ENCODE peak calls at places on chromosomes 7 and 10, in four cellular contexts. One of them, this sample, is unnamed.

GRCh38 chr10:90963331-90963730 is 42.4 kb upstream of the ANKRD1 start:
- DNase-seq in HCT116: no peak
- DNase-seq in GM12878: no peak
- DNase-seq in H1: no peak
- DNase-seq in this sample: no peak

GRCh38 chr10:103855424-103855823 is at the start of gene SH3PXD2A:
- DNase-seq in HCT116: no peak
- DNase-seq in GM12878: no peak
- DNase-seq in H1: no peak
- DNase-seq in this sample: no peak

GRCh38 chr7:128148676-128149075 is 92.4 kb upstream of the LEP start:
- DNase-seq in HCT116: no peak
- DNase-seq in GM12878: no peak
- DNase-seq in H1: no peak
- DNase-seq in this sample: no peak

GRCh38 chr10:637221-637620 is 52.2 kb downstream of the DIP2C start:
- DNase-seq in HCT116: no peak
- DNase-seq in GM12878: no peak
- DNase-seq in H1: no peak
- DNase-seq in this sample: no peak

GRCh38 chr7:17046666-17047065 is 164.9 kb upstream of the AGR3 start:
- DNase-seq in HCT116: no peak
- DNase-seq in GM12878: no peak
- DNase-seq in H1: no peak
- DNase-seq in this sample: no peak

GRCh38 chr10:86878973-86879781 is 78.2 kb downstream of the MMRN2 start:
- DNase-seq in HCT116: no peak
- DNase-seq in GM12878: no peak
- DNase-seq in H1: no peak
- DNase-seq in this sample: no peak

GRCh38 chr7:55178292-55178862 is 159.6 kb downstream of the EGFR start:
- DNase-seq in HCT116: no peak
- DNase-seq in GM12878: no peak
- DNase-seq in H1: no peak
- DNase-seq in this sample: no peak

GRCh38 chr10:124894569-124895215 is 47.2 kb upstream of the ZRANB1 start:
- DNase-seq in HCT116: no peak
- DNase-seq in GM12878: no peak
- DNase-seq in H1: no peak
- DNase-seq in this sample: no peak

GRCh38 chr10:121596668-121597503 is 1.4 kb downstream of the FGFR2 start:
- DNase-seq in HCT116: no peak
- DNase-seq in GM12878: no peak
- DNase-seq in H1: peak; percentile 62
- DNase-seq in this sample: peak; percentile 89

GRCh38 chr10:14611971-14612693 is 162.6 kb downstream of the FAM107B start:
- DNase-seq in HCT116: no peak
- DNase-seq in GM12878: no peak
- DNase-seq in H1: no peak
- DNase-seq in this sample: no peak

GRCh38 chr7:113810108-113810748 is 108.6 kb downstream of the PPP1R3A start:
- DNase-seq in HCT116: no peak
- DNase-seq in GM12878: no peak
- DNase-seq in H1: no peak
- DNase-seq in this sample: no peak

GRCh38 chr10:93757136-93757535 is 600 bp upstream of the LGI1 start:
- DNase-seq in HCT116: no peak
- DNase-seq in GM12878: no peak
- DNase-seq in H1: no peak
- DNase-seq in this sample: no peak

GRCh38 chr10:62015994-62016393 is 114.5 kb downstream of the ARID5B start:
- DNase-seq in HCT116: no peak
- DNase-seq in GM12878: no peak
- DNase-seq in H1: no peak
- DNase-seq in this sample: no peak

DNA sequence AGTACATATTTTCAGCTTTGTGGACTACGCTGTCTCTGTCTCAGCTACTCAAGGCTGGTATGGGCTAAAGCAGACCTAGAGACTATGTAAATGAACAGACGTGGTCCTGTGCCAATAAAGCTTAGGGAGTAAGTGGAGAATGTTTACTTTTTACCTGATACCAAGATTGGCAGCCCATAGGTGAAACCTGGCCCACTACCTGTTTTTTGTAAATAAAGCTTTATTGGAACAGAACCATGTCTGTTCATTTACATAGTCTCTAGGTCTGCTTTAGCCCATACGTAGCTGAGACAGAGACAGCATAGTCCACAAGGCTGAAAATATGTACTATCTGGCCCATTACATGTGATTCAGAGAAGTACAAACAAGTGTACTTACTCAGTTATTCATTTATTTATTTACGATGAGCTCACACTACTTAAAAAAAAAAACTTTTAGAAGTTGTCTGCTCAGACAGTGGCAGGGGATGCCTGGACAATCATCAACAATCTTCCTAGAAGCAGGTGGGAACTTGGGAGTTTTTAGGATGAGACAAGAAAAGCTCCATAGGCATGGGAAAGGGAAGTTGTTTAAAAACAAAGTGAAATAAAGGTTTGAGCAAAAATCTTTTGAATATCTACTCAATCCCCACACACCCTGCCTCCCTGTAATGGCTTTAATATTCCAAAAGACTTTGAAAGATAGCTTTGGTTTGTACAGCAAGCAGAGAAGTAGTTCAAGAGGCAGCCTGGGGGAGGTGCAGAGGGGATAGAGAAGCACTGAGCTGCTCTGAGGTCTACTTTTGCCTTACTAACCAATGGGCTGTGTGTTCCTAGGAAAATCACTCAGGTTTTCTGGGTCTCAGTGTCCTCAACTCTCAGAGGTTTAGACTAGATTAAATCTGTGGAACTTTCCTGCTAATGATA is 114.4 kb upstream of the AFAP1L2 start:
- DNase-seq in HCT116: no peak
- DNase-seq in GM12878: no peak
- DNase-seq in H1: no peak
- DNase-seq in this sample: no peak
- TF ChIP-seq YY1 in HCT116: no peak
- TF ChIP-seq YY1 in GM12878: no peak
- TF ChIP-seq YY1 in H1: no peak
- TF ChIP-seq YY1 in this sample: no peak

GRCh38 chr10:5033061-5033770 is 29.6 kb upstream of the AKR1C2 start:
- DNase-seq in HCT116: no peak
- DNase-seq in GM12878: no peak
- DNase-seq in H1: no peak
- DNase-seq in this sample: no peak

GRCh38 chr10:5038703-5039102 is 35.0 kb upstream of the AKR1C2 start:
- DNase-seq in HCT116: no peak
- DNase-seq in GM12878: no peak
- DNase-seq in H1: no peak
- DNase-seq in this sample: no peak

GRCh38 chr10:5034588-5034987 is 30.9 kb upstream of the AKR1C2 start:
- DNase-seq in HCT116: no peak
- DNase-seq in GM12878: no peak
- DNase-seq in H1: no peak
- DNase-seq in this sample: no peak

GRCh38 chr10:5036511-5036910 is 32.9 kb upstream of the AKR1C2 start:
- DNase-seq in HCT116: no peak
- DNase-seq in GM12878: no peak
- DNase-seq in H1: no peak
- DNase-seq in this sample: no peak

GRCh38 chr10:5035356-5035755 is 31.7 kb upstream of the AKR1C2 start:
- DNase-seq in HCT116: no peak
- DNase-seq in GM12878: no peak
- DNase-seq in H1: no peak
- DNase-seq in this sample: no peak
- TF ChIP-seq YY1 in HCT116: no peak
- TF ChIP-seq YY1 in GM12878: no peak
- TF ChIP-seq YY1 in H1: no peak
- TF ChIP-seq YY1 in this sample: no peak

GRCh38 chr10:30454744-30455498 is 20.9 kb downstream of the MAP3K8 start:
- DNase-seq in HCT116: no peak
- DNase-seq in GM12878: no peak
- DNase-seq in H1: no peak
- DNase-seq in this sample: no peak

GRCh38 chr10:30455816-30456215 is 21.8 kb downstream of the MAP3K8 start:
- DNase-seq in HCT116: no peak
- DNase-seq in GM12878: no peak
- DNase-seq in H1: no peak
- DNase-seq in this sample: no peak

GRCh38 chr10:30453764-30454527 is 20.0 kb downstream of the MAP3K8 start:
- DNase-seq in HCT116: no peak
- DNase-seq in GM12878: no peak
- DNase-seq in H1: no peak
- DNase-seq in this sample: no peak

GRCh38 chr10:30459283-30459682 is 25.3 kb downstream of the MAP3K8 start:
- DNase-seq in HCT116: no peak
- DNase-seq in GM12878: no peak
- DNase-seq in H1: no peak
- DNase-seq in this sample: no peak

GRCh38 chr10:30456262-30456661 is 22.3 kb downstream of the MAP3K8 start:
- DNase-seq in HCT116: no peak
- DNase-seq in GM12878: peak; percentile 65
- DNase-seq in H1: no peak
- DNase-seq in this sample: no peak
- TF ChIP-seq YY1 in HCT116: no peak
- TF ChIP-seq YY1 in GM12878: peak; percentile 23
- TF ChIP-seq YY1 in H1: no peak
- TF ChIP-seq YY1 in this sample: no peak

DNA sequence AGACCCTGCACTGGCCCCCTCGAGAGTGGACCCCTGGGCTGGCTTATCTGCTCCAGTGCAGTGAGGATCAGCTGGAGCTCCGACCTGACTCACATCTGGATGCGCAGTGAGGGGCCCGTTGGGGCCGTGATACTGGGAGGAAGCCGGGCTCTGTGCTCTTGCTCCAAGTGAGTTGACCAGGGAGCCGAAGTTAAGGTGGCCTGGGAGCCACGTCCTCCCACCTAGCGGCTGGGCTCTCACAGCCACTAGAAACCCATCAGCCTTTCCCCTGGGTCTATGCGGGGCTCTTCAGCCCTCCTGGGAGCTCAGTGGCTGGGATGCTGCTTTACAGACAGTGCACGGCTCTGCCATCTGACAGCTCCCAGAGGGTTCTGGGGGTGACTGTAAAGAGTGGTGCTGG is 9.1 kb downstream of the ALKBH4 start:
- DNase-seq in HCT116: no peak
- DNase-seq in GM12878: no peak
- DNase-seq in H1: no peak
- DNase-seq in this sample: no peak
- TF ChIP-seq YY1 in HCT116: no peak
- TF ChIP-seq YY1 in GM12878: no peak
- TF ChIP-seq YY1 in H1: no peak
- TF ChIP-seq YY1 in this sample: no peak

DNA sequence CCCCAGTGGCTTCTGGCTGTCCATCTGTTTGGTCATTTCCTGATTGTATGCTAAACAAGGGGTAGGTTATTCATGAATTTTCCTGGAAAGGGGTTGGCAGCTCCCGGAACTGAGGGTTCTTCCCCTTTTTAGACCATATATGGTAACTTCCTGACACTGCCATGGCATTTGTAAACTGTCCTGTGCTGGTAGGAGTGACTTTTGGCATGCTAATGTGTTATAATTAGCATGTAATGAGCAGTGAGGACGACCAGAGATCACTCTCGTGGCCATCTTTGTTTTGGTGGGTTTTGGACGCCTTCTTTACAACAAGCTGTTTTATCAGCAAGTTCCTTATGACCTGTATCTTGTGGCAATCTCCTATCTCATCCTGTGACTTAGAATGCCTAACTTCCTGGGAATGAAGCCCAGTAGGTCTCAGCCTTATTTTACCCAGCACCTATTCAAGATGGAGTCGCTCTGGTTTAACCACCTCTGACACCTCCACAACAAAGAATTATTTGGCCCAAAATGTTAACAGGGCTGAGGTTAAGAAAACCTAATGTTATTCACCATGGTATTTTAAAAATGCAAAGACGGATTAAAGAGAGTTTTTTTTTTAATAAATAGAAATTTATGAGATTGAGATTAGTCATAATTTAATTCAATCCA is 2.4 kb upstream of the PTN start:
- DNase-seq in HCT116: no peak
- DNase-seq in GM12878: no peak
- DNase-seq in H1: no peak
- DNase-seq in this sample: no peak
- TF ChIP-seq YY1 in HCT116: no peak
- TF ChIP-seq YY1 in GM12878: no peak
- TF ChIP-seq YY1 in H1: peak; percentile 51
- TF ChIP-seq YY1 in this sample: no peak

GRCh38 chr10:132860527-132860926 is 74.6 kb upstream of the NKX6-2 start:
- DNase-seq in HCT116: no peak
- DNase-seq in GM12878: no peak
- DNase-seq in H1: no peak
- DNase-seq in this sample: no peak
- TF ChIP-seq YY1 in HCT116: no peak
- TF ChIP-seq YY1 in GM12878: no peak
- TF ChIP-seq YY1 in H1: no peak
- TF ChIP-seq YY1 in this sample: no peak

GRCh38 chr7:137667633-137668387 is 179.0 kb downstream of the DGKI start:
- DNase-seq in HCT116: no peak
- DNase-seq in GM12878: no peak
- DNase-seq in H1: no peak
- DNase-seq in this sample: no peak
- TF ChIP-seq YY1 in HCT116: no peak
- TF ChIP-seq YY1 in GM12878: no peak
- TF ChIP-seq YY1 in H1: no peak
- TF ChIP-seq YY1 in this sample: no peak

GRCh38 chr7:116334555-116334954 is 124.2 kb downstream of the TES start:
- DNase-seq in HCT116: no peak
- DNase-seq in GM12878: no peak
- DNase-seq in H1: no peak
- DNase-seq in this sample: no peak
- TF ChIP-seq YY1 in HCT116: no peak
- TF ChIP-seq YY1 in GM12878: no peak
- TF ChIP-seq YY1 in H1: no peak
- TF ChIP-seq YY1 in this sample: no peak

This sample was measured in NT2/D1.